ENCODE peak calls at places on chromosomes 1 and 21, in nine cellular contexts. One of them, this sample, is unnamed.

GRCh38 chr1:117189109-117189437 is 21.7 kb downstream of the VTCN1 start:
- DNase-seq in breast epithelium: no peak
- DNase-seq in heart left ventricle: no peak
- DNase-seq in suprapubic skin: no peak
- DNase-seq in Peyer's patch: no peak
- DNase-seq in tibial nerve: no peak
- DNase-seq in aorta: no peak
- DNase-seq in OCI-LY7: no peak
- DNase-seq in tibial artery: no peak
- DNase-seq in this sample: no peak

GRCh38 chr1:44660176-44660575 is 14.1 kb downstream of the TMEM53 start:
- DNase-seq in breast epithelium: peak; percentile 62
- DNase-seq in heart left ventricle: peak; percentile 88
- DNase-seq in suprapubic skin: no peak
- DNase-seq in Peyer's patch: peak; percentile 70
- DNase-seq in tibial nerve: no peak
- DNase-seq in aorta: no peak
- DNase-seq in OCI-LY7: no peak
- DNase-seq in tibial artery: no peak
- DNase-seq in this sample: no peak

GRCh38 chr1:90347366-90347765 is 352.5 kb downstream of the ZNF326 start:
- DNase-seq in breast epithelium: no peak
- DNase-seq in heart left ventricle: no peak
- DNase-seq in suprapubic skin: no peak
- DNase-seq in Peyer's patch: no peak
- DNase-seq in tibial nerve: no peak
- DNase-seq in aorta: no peak
- DNase-seq in OCI-LY7: no peak
- DNase-seq in tibial artery: no peak
- DNase-seq in this sample: peak; percentile 68

GRCh38 chr1:118077331-118078055 is 107.5 kb downstream of the SPAG17 start:
- DNase-seq in breast epithelium: no peak
- DNase-seq in heart left ventricle: no peak
- DNase-seq in suprapubic skin: no peak
- DNase-seq in Peyer's patch: no peak
- DNase-seq in tibial nerve: no peak
- DNase-seq in aorta: no peak
- DNase-seq in OCI-LY7: no peak
- DNase-seq in tibial artery: no peak
- DNase-seq in this sample: no peak

GRCh38 chr1:112514901-112515300 is 6.1 kb downstream of the WNT2B start:
- DNase-seq in breast epithelium: no peak
- DNase-seq in heart left ventricle: no peak
- DNase-seq in suprapubic skin: no peak
- DNase-seq in Peyer's patch: no peak
- DNase-seq in tibial nerve: no peak
- DNase-seq in aorta: no peak
- DNase-seq in OCI-LY7: no peak
- DNase-seq in tibial artery: no peak
- DNase-seq in this sample: no peak

GRCh38 chr1:51331206-51332100 is 1.1 kb upstream of the TTC39A start:
- DNase-seq in breast epithelium: peak; percentile 65
- DNase-seq in heart left ventricle: no peak
- DNase-seq in suprapubic skin: no peak
- DNase-seq in Peyer's patch: no peak
- DNase-seq in tibial nerve: no peak
- DNase-seq in aorta: no peak
- DNase-seq in OCI-LY7: no peak
- DNase-seq in tibial artery: no peak
- DNase-seq in this sample: peak; percentile 58

GRCh38 chr1:31390071-31390470 is 17.2 kb upstream of the FABP3 start:
- DNase-seq in breast epithelium: peak; percentile 67
- DNase-seq in heart left ventricle: no peak
- DNase-seq in suprapubic skin: no peak
- DNase-seq in Peyer's patch: peak; percentile 68
- DNase-seq in tibial nerve: no peak
- DNase-seq in aorta: no peak
- DNase-seq in OCI-LY7: no peak
- DNase-seq in tibial artery: no peak
- DNase-seq in this sample: no peak

GRCh38 chr1:46368781-46369180 is 25.3 kb upstream of the FAAH start:
- DNase-seq in breast epithelium: no peak
- DNase-seq in heart left ventricle: no peak
- DNase-seq in suprapubic skin: no peak
- DNase-seq in Peyer's patch: no peak
- DNase-seq in tibial nerve: no peak
- DNase-seq in aorta: no peak
- DNase-seq in OCI-LY7: no peak
- DNase-seq in tibial artery: no peak
- DNase-seq in this sample: no peak

GRCh38 chr1:85494957-85495266 is 30.0 kb upstream of the DDAH1 start:
- DNase-seq in breast epithelium: no peak
- DNase-seq in heart left ventricle: no peak
- DNase-seq in suprapubic skin: no peak
- DNase-seq in Peyer's patch: no peak
- DNase-seq in tibial nerve: no peak
- DNase-seq in aorta: no peak
- DNase-seq in OCI-LY7: no peak
- DNase-seq in tibial artery: peak; percentile 23
- DNase-seq in this sample: no peak

GRCh38 chr1:214453109-214453722 is 98.2 kb downstream of the PTPN14 start:
- DNase-seq in breast epithelium: no peak
- DNase-seq in heart left ventricle: no peak
- DNase-seq in suprapubic skin: no peak
- DNase-seq in Peyer's patch: no peak
- DNase-seq in tibial nerve: no peak
- DNase-seq in aorta: no peak
- DNase-seq in OCI-LY7: no peak
- DNase-seq in tibial artery: no peak
- DNase-seq in this sample: no peak

GRCh38 chr21:43686811-43687565 is 27.6 kb downstream of the RRP1B start:
- DNase-seq in breast epithelium: no peak
- DNase-seq in heart left ventricle: no peak
- DNase-seq in suprapubic skin: no peak
- DNase-seq in Peyer's patch: no peak
- DNase-seq in tibial nerve: no peak
- DNase-seq in aorta: no peak
- DNase-seq in OCI-LY7: no peak
- DNase-seq in tibial artery: no peak
- DNase-seq in this sample: no peak

GRCh38 chr1:58812926-58813325 is 29.1 kb upstream of the JUN start:
- DNase-seq in breast epithelium: no peak
- DNase-seq in heart left ventricle: no peak
- DNase-seq in suprapubic skin: no peak
- DNase-seq in Peyer's patch: no peak
- DNase-seq in tibial nerve: no peak
- DNase-seq in aorta: no peak
- DNase-seq in OCI-LY7: no peak
- DNase-seq in tibial artery: no peak
- DNase-seq in this sample: no peak

GRCh38 chr1:98783821-98784220 is 122.3 kb downstream of the SNX7 start:
- DNase-seq in breast epithelium: no peak
- DNase-seq in heart left ventricle: no peak
- DNase-seq in suprapubic skin: no peak
- DNase-seq in Peyer's patch: no peak
- DNase-seq in tibial nerve: no peak
- DNase-seq in aorta: no peak
- DNase-seq in OCI-LY7: no peak
- DNase-seq in tibial artery: no peak
- DNase-seq in this sample: no peak

DNA sequence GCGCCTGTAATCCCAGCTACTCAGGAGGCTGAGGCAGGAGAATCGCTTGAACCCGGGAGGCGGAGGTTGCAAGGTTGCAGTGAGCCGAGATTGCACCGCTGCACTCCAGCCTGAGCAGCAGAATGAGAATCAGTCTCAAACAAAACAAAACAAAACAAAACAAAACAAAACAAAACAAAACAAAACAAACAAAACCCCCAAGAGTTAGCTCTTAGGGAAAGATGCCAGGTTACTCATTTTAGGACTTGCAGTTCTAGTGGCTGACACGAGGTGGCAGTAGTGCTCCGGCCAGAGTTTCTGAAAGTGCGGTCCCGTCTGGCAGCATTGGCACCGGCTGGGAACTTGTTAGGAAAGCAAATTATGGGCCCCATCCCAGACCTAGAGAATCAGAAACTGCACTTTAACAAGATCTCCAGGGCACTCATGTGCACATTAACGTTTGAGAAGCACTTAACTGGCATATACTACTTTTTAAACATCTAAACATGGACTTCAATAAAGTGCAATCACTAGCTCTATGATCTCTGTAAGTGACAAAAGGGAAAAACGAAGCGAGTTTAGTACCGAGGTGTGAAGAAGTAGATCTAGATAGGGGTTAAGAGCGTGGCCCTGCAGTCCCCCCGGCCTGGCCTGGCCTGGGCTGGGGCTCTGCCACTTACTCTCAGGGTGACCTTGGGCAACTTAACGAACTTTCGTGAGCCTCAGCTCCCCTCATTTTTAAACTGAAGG is 41.9 kb upstream of the TNFRSF1B start:
- DNase-seq in breast epithelium: peak; percentile 75
- DNase-seq in heart left ventricle: peak; percentile 82
- DNase-seq in suprapubic skin: peak; percentile 89
- DNase-seq in Peyer's patch: peak; percentile 77
- DNase-seq in tibial nerve: peak; percentile 75
- DNase-seq in aorta: peak; percentile 90
- DNase-seq in OCI-LY7: peak; percentile 70
- DNase-seq in tibial artery: peak; percentile 83
- DNase-seq in this sample: peak; percentile 87
- H3K36me3 ChIP-seq in breast epithelium: no peaks in the 10 kb centered on the region
- H3K36me3 ChIP-seq in heart left ventricle: no peaks in the 10 kb centered on the region
- H3K36me3 ChIP-seq in suprapubic skin: no peaks in the 10 kb centered on the region
- H3K36me3 ChIP-seq in Peyer's patch: no peaks in the 10 kb centered on the region
- H3K36me3 ChIP-seq in tibial nerve: no peaks in the 10 kb centered on the region
- H3K36me3 ChIP-seq in aorta: no peaks in the 10 kb centered on the region
- H3K36me3 ChIP-seq in OCI-LY7: no peaks in the 10 kb centered on the region
- H3K36me3 ChIP-seq in tibial artery: no peaks in the 10 kb centered on the region
- H3K36me3 ChIP-seq in this sample: no peaks in the 10 kb centered on the region

DNA sequence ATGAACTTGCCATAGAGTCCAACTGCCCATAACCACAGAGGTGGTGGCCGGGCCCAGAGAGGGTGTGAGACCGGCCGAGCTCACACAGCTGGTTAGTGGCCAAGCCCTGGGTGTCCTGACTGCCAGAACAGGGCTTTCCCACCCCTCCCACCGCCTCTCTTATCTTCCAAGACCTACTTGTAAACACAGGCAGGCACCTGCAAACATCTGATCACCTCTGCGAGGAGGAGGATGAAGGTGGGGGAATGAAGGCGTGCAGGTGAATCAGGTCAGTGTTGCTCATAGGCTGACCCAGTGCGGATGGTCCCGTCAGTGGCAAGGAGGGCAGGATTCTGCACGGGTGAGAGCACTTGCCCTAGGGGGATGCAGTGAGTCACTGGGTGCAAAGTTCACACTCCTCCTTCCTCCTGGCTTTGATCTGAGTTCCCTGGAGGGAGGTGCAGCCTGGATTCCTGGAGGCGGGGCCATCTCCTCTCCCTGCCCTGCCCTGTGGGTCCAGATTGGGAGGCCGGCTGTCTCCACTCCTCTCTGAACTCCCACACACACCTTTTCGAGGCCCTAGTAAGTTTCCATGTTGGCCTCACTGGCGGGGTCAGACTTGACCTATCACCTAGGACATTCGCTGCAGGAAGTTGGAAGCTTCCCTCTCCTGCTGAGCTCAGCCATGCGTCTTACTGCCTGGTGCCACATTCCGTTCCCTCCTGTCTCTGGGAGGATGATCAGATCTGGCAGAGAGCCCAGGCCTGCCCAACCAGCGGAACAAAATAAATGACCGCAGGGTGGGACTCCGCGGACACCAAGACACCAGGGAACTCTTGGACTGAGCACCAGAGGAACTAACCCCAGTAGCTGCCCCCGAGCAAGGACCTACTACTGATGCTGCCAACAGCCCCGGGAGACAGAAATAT is 7.3 kb downstream of the UQCRHL start:
- DNase-seq in breast epithelium: peak; percentile 86
- DNase-seq in heart left ventricle: no peak
- DNase-seq in suprapubic skin: peak; percentile 73
- DNase-seq in Peyer's patch: peak; percentile 93
- DNase-seq in tibial nerve: peak; percentile 55
- DNase-seq in aorta: no peak
- DNase-seq in OCI-LY7: no peak
- DNase-seq in tibial artery: peak; percentile 41
- DNase-seq in this sample: peak; percentile 82
- H3K4me1 ChIP-seq in breast epithelium: peaks cover 8% of the 10 kb centered on the region
- H3K4me1 ChIP-seq in heart left ventricle: peaks cover 16% of the 10 kb centered on the region
- H3K4me1 ChIP-seq in suprapubic skin: peaks cover 54% of the 10 kb centered on the region
- H3K4me1 ChIP-seq in Peyer's patch: no peaks in the 10 kb centered on the region
- H3K4me1 ChIP-seq in tibial nerve: peaks cover 21% of the 10 kb centered on the region
- H3K4me1 ChIP-seq in aorta: peaks cover 5% of the 10 kb centered on the region
- H3K4me1 ChIP-seq in OCI-LY7: no peaks in the 10 kb centered on the region
- H3K4me1 ChIP-seq in tibial artery: peaks cover 59% of the 10 kb centered on the region
- H3K4me1 ChIP-seq in this sample: peaks cover 23% of the 10 kb centered on the region

DNA sequence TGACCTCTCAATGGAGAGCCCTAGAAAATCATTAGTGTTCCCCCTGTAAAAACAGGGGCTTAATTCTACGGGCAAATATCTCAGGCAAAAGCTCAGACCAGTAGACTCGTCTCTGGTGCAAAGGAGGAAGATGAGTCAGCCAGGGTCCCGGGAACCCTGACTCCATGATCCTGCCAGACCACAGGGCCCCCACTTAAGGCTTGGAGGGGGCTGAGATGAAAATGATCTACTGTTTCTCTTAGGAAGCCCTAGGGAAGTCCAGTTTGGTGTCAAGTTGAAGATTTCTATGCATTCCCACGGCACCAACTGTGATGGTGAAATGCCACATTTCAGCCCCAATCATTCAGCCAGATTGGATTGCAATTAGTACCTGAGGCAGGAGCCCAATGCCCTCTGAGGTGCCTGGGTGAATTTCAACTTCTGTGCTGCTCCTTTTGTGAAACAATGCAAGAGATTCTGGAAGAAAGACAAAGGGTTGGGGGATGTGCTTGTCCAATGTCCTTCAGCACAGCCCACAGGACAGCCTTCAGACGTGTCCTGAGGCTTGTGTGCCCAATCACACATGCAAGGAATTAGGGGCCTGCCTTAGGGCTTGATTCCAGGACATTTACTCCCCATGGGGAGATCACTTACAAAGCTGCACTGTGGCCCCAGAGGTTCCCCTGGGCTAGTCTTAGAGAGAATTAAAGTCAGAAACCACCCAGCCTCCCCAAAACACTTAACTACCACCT is 18.1 kb downstream of the NAV1 start:
- DNase-seq in breast epithelium: no peak
- DNase-seq in heart left ventricle: no peak
- DNase-seq in suprapubic skin: no peak
- DNase-seq in Peyer's patch: no peak
- DNase-seq in tibial nerve: no peak
- DNase-seq in aorta: no peak
- DNase-seq in OCI-LY7: no peak
- DNase-seq in tibial artery: no peak
- DNase-seq in this sample: no peak
- H3K27ac ChIP-seq in breast epithelium: peak overlapping the region; percentile 58
- H3K27ac ChIP-seq in heart left ventricle: peak overlapping the region; percentile 77
- H3K27ac ChIP-seq in suprapubic skin: no peak overlapping the region
- H3K27ac ChIP-seq in Peyer's patch: no peak overlapping the region
- H3K27ac ChIP-seq in tibial nerve: no peak overlapping the region
- H3K27ac ChIP-seq in aorta: no peak overlapping the region
- H3K27ac ChIP-seq in OCI-LY7: no peak overlapping the region
- H3K27ac ChIP-seq in tibial artery: no peak overlapping the region
- H3K27ac ChIP-seq in this sample: peak overlapping the region; percentile 28

GRCh38 chr1:62210960-62211359 is 16.3 kb downstream of the L1TD1 start:
- DNase-seq in breast epithelium: no peak
- DNase-seq in heart left ventricle: no peak
- DNase-seq in suprapubic skin: no peak
- DNase-seq in Peyer's patch: no peak
- DNase-seq in tibial nerve: no peak
- DNase-seq in aorta: no peak
- DNase-seq in OCI-LY7: no peak
- DNase-seq in tibial artery: no peak
- DNase-seq in this sample: no peak
- H3K36me3 ChIP-seq in breast epithelium: no peaks in the 10 kb centered on the region
- H3K36me3 ChIP-seq in heart left ventricle: no peaks in the 10 kb centered on the region
- H3K36me3 ChIP-seq in suprapubic skin: no peaks in the 10 kb centered on the region
- H3K36me3 ChIP-seq in Peyer's patch: no peaks in the 10 kb centered on the region
- H3K36me3 ChIP-seq in tibial nerve: peaks cover 26% of the 10 kb centered on the region
- H3K36me3 ChIP-seq in aorta: no peaks in the 10 kb centered on the region
- H3K36me3 ChIP-seq in OCI-LY7: no peaks in the 10 kb centered on the region
- H3K36me3 ChIP-seq in tibial artery: no peaks in the 10 kb centered on the region
- H3K36me3 ChIP-seq in this sample: no peaks in the 10 kb centered on the region